ENCODE peak calls at places on chromosomes 2 and 18, in nine cellular contexts. V is heart left ventricle; P is COR-L47; F is mucosa of descending colon; Q is activated gamma-delta T cell treated with Interleukin-2 at 50 U/mL for 16 hours; Y is ascending aorta; M is CD4-positive, alpha-beta T cell; O is tibial artery; I is SW480. E is an unnamed sample.

GRCh38 chr18:27778925-27779324 is 398.0 kb downstream of the CDH2 start:
- DNase-seq in M (no peak), P (no peak), I (no peak), Y (no peak), O (no peak), Q (no peak), F (no peak), V (no peak), E (no peak)

GRCh38 chr2:58376592-58376991 is 135.5 kb upstream of the FANCL start:
- DNase-seq in P (no peak), Q (no peak), I (no peak), F (no peak), O (no peak), M (no peak), V (no peak), Y (no peak), E (no peak)

GRCh38 chr2:187702157-187702556 is 147.9 kb upstream of the TFPI start:
- DNase-seq in V (no peak), M (no peak), O (no peak), P (no peak), F (no peak), I (no peak), Y (no peak), Q (no peak), E (no peak)

GRCh38 chr18:5546660-5547059 is 2.9 kb upstream of the EPB41L3 start:
- DNase-seq in Q (no peak), O (peak), Y (no peak), P (peak), I (peak), M (no peak), F (no peak), V (no peak), E (no peak)

GRCh38 chr2:58107803-58108710 is 61.5 kb downstream of the VRK2 start:
- DNase-seq in M (no peak), O (no peak), I (no peak), Q (no peak), F (no peak), P (no peak), Y (no peak), V (no peak), E (no peak)

GRCh38 chr2:233999182-233999581 is 51.3 kb upstream of the SPP2 start:
- DNase-seq in M (no peak), I (no peak), Q (no peak), V (no peak), F (no peak), P (no peak), O (no peak), Y (no peak), E (no peak)

GRCh38 chr2:201931475-201931874 is 102.2 kb upstream of the FZD7 start:
- DNase-seq in V (no peak), Y (no peak), Q (no peak), F (no peak), I (no peak), O (no peak), P (no peak), M (no peak), E (no peak)

GRCh38 chr2:31675485-31675901 is 94.8 kb upstream of the SRD5A2 start:
- DNase-seq in V (no peak), M (no peak), I (peak), Y (no peak), P (no peak), Q (no peak), F (no peak), O (no peak), E (no peak)

GRCh38 chr2:16900405-16901025 is 234.9 kb upstream of the CYRIA start:
- DNase-seq in M (no peak), Q (no peak), Y (no peak), V (no peak), O (no peak), F (no peak), I (peak), P (no peak), E (no peak)

GRCh38 chr18:10213526-10213925 is 240.9 kb upstream of the APCDD1 start:
- DNase-seq in V (no peak), P (peak), F (no peak), I (no peak), O (no peak), Y (no peak), M (no peak), Q (no peak), E (no peak)

GRCh38 chr18:13703899-13704298 is 22.5 kb downstream of the FAM210A start:
- DNase-seq in Y (no peak), P (no peak), F (no peak), Q (no peak), O (no peak), I (no peak), V (no peak), M (no peak), E (no peak)

GRCh38 chr2:45567288-45567963 is 43.6 kb downstream of the SRBD1 start:
- DNase-seq in M (no peak), P (no peak), V (no peak), I (no peak), Y (no peak), F (no peak), O (no peak), Q (no peak), E (no peak)

GRCh38 chr2:237341872-237342271 is 72.1 kb downstream of the COL6A3 start:
- DNase-seq in Q (no peak), O (peak), F (no peak), P (no peak), I (no peak), V (no peak), Y (no peak), M (no peak), E (no peak)

GRCh38 chr2:128564551-128564950 is 245.9 kb upstream of the HS6ST1 start:
- DNase-seq in I (no peak), O (no peak), V (no peak), Y (no peak), F (no peak), M (no peak), Q (no peak), P (no peak), E (no peak)

GRCh38 chr2:113211226-113212105 is 37.7 kb downstream of the PSD4 start:
- DNase-seq in V (no peak), I (peak), Q (no peak), O (peak), M (no peak), Y (no peak), P (no peak), F (no peak), E (no peak)

GRCh38 chr2:121427187-121427689 is 103.4 kb upstream of the RNU4ATAC start:
- DNase-seq in I (no peak), Q (no peak), P (no peak), F (no peak), Y (no peak), O (no peak), M (no peak), V (no peak), E (no peak)

GRCh38 chr2:145984541-145984940 is 1464.6 kb upstream of the ZEB2 start:
- DNase-seq in V (no peak), M (no peak), Y (no peak), Q (no peak), F (no peak), O (no peak), P (no peak), I (no peak), E (no peak)

GRCh38 chr2:3294066-3294465 is 83.6 kb downstream of the EIPR1 start:
- DNase-seq in M (no peak), Q (no peak), I (peak), Y (no peak), O (no peak), F (no peak), P (no peak), V (no peak), E (no peak)

GRCh38 chr2:10911291-10912075 is at the start of gene KCNF1:
- DNase-seq in F (no peak), I (peak), Y (no peak), Q (no peak), O (no peak), P (peak), V (no peak), M (no peak), E (peak)

GRCh38 chr2:8524388-8524787 is 157.5 kb upstream of the ID2 start:
- DNase-seq in Y (no peak), V (no peak), O (no peak), Q (no peak), M (no peak), F (no peak), I (no peak), P (no peak), E (no peak)

GRCh38 chr2:175432021-175432420 is 250.5 kb upstream of the ATP5MC3 start:
- DNase-seq in M (no peak), O (no peak), Y (no peak), Q (no peak), I (peak), V (no peak), F (no peak), P (peak), E (no peak)

GRCh38 chr2:185291035-185291647 is 447.5 kb upstream of the FSIP2 start:
- DNase-seq in F (no peak), Y (no peak), I (peak), O (no peak), V (no peak), M (no peak), P (peak), Q (no peak), E (no peak)

GRCh38 chr2:26187114-26187513 is 14.2 kb downstream of the GAREM2 start:
- DNase-seq in P (no peak), Y (no peak), V (no peak), O (no peak), F (no peak), M (no peak), I (no peak), Q (no peak), E (no peak)

GRCh38 chr2:199463000-199463692 is 5.4 kb upstream of the SATB2 start:
- DNase-seq in M (no peak), O (no peak), I (peak), V (peak), F (peak), P (peak), Q (no peak), Y (no peak), E (peak)

GRCh38 chr2:111662771-111663470 is 221.1 kb downstream of the ANAPC1 start:
- DNase-seq in V (no peak), I (no peak), P (no peak), O (no peak), M (no peak), Y (no peak), Q (no peak), F (no peak), E (no peak)

GRCh38 chr2:141534671-141535359 is 596.0 kb downstream of the LRP1B start:
- DNase-seq in Q (no peak), M (no peak), F (no peak), Y (no peak), P (no peak), V (no peak), O (no peak), I (no peak), E (no peak)

GRCh38 chr2:97911210-97911921 is 84.4 kb downstream of the TMEM131 start:
- DNase-seq in F (no peak), M (no peak), I (no peak), P (no peak), Q (no peak), O (no peak), Y (no peak), V (no peak), E (no peak)

GRCh38 chr2:89833780-89834117 is 1142.3 kb downstream of the RPIA start:
- DNase-seq in O (no peak), V (no peak), F (no peak), I (no peak), Y (no peak), P (no peak), M (no peak), Q (no peak), E (no peak)

GRCh38 chr2:233979748-233980147 is 62.6 kb downstream of the TRPM8 start:
- DNase-seq in Y (no peak), V (no peak), M (no peak), P (no peak), F (no peak), O (no peak), I (no peak), Q (no peak), E (no peak)

GRCh38 chr2:219282943-219283581 is 3.9 kb downstream of the DNAJB2 start:
- DNase-seq in Q (no peak), P (no peak), O (no peak), V (no peak), F (no peak), Y (no peak), I (no peak), M (no peak), E (no peak)

GRCh38 chr2:66433945-66434678 is 813 bp upstream of the MEIS1 start:
- DNase-seq in I (peak), F (peak), V (peak), O (peak), M (no peak), Y (no peak), Q (no peak), P (peak), E (peak)

GRCh38 chr2:210707900-210708299 is 151.5 kb downstream of the CPS1 start:
- DNase-seq in P (no peak), F (no peak), O (no peak), M (no peak), Q (no peak), Y (no peak), I (no peak), V (no peak), E (no peak)

GRCh38 chr18:72942766-72943165 is 75.0 kb upstream of the NETO1 start:
- DNase-seq in F (no peak), M (no peak), I (no peak), O (no peak), V (no peak), P (no peak), Q (no peak), Y (no peak), E (no peak)

GRCh38 chr18:50796495-50796894 is 23.3 kb downstream of the MRO start:
- DNase-seq in Y (no peak), F (no peak), V (no peak), I (no peak), P (no peak), M (no peak), O (no peak), Q (no peak), E (no peak)

GRCh38 chr2:109231428-109231827 is 102.4 kb downstream of the SH3RF3 start:
- DNase-seq in M (no peak), P (no peak), F (no peak), I (no peak), V (no peak), O (no peak), Q (no peak), Y (no peak), E (no peak)